ENCODE peak calls at places on chromosomes 7 and 10, in eight cellular contexts. B is heart left ventricle, U is uterus, Y is Peyer's patch, P is breast epithelium, A is adrenal gland, L is gastrocnemius medialis, S is A549. V is an unnamed sample. For H3K4me1, the result is how much of the 10 kb centered on the place peaks cover.

GRCh38 chr7:2120251-2120660 is 112.5 kb downstream of the MAD1L1 start:
- DNase-seq in B (no peak), U (no peak), Y (no peak), P (no peak), A (no peak), L (no peak), S (no peak), V (no peak)

GRCh38 chr7:110591341-110591740 is 499.6 kb upstream of the LRRN3 start:
- DNase-seq in B (no peak), U (no peak), Y (no peak), P (no peak), A (no peak), L (no peak), S (no peak), V (no peak)

GRCh38 chr7:134554417-134554966 is 5.6 kb downstream of the AKR1B15 start:
- DNase-seq in B (no peak), U (no peak), Y (no peak), P (no peak), A (no peak), L (no peak), S (no peak), V (no peak)

GRCh38 chr7:18174996-18175395 is 147.3 kb upstream of the PRPS1L1 start:
- DNase-seq in B (no peak), U (no peak), Y (peak), P (no peak), A (no peak), L (no peak), S (no peak), V (no peak)

GRCh38 chr10:82150123-82150900 is 275.3 kb downstream of the NRG3 start:
- DNase-seq in B (no peak), U (no peak), Y (no peak), P (no peak), A (peak), L (no peak), S (no peak), V (peak)

GRCh38 chr10:33139191-33139646 is 181.2 kb upstream of the ITGB1 start:
- DNase-seq in B (no peak), U (no peak), Y (no peak), P (no peak), A (no peak), L (no peak), S (no peak), V (no peak)

GRCh38 chr10:46052057-46052790 is 6.2 kb upstream of the MSMB start:
- DNase-seq in B (no peak), U (no peak), Y (no peak), P (no peak), A (no peak), L (no peak), S (no peak), V (no peak)

GRCh38 chr10:48885376-48885775 is 54.3 kb downstream of the LRRC18 start:
- DNase-seq in B (no peak), U (no peak), Y (no peak), P (no peak), A (peak), L (no peak), S (peak), V (no peak)

GRCh38 chr10:48773580-48773979 is 88.9 kb downstream of the WDFY4 start:
- DNase-seq in B (no peak), U (no peak), Y (no peak), P (no peak), A (no peak), L (no peak), S (no peak), V (peak)

GRCh38 chr7:99372275-99373085 is 2.0 kb upstream of the ARPC1B start:
- DNase-seq in B (no peak), U (no peak), Y (no peak), P (no peak), A (no peak), L (no peak), S (no peak), V (no peak)

GRCh38 chr7:99373086-99374066 is 1.2 kb upstream of the ARPC1B start:
- DNase-seq in B (no peak), U (no peak), Y (no peak), P (no peak), A (no peak), L (no peak), S (no peak), V (no peak)

GRCh38 chr7:99371376-99371920 is 3.1 kb upstream of the ARPC1B start:
- DNase-seq in B (no peak), U (no peak), Y (no peak), P (no peak), A (no peak), L (no peak), S (no peak), V (no peak)

GRCh38 chr7:99374121-99375064 is at the start of gene ARPC1B:
- DNase-seq in B (peak), U (peak), Y (peak), P (peak), A (peak), L (peak), S (peak), V (peak)

DNA sequence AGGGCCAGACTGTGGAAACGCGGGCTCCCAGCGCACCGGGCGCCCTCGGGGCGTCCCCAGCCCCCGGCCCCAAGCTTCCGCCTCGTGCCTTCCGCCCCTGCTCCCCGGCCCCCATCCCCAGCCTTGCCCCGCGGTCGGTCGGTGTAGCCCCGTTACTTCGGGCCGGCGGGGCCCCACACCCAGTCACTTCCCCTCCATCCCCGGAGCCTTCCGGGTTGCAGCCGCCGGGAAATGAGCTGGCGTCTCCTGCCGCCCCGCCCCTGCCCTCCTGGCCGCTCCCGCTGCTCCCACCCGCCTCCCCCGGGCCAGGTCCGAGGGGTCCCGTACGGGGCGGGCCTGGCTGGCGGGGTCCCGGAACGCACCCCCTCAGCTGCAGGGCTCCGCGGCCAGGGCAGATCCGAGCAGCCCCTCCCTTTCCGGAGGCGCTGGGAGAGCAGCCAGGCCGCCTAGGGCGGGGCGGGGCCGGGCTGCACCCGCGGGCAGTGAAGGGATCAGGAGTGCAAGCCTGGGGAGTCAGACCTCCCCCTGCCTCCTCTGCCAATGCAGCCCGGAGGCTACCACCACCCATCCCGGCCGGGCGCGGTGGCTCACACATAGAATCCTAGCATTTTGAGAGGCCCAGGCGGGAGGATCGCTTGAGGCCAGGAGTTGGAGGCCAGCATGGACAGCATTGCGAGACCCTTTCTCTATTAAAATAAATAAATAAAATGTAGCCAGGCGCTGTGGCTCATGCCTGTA is 709 bp downstream of the ARPC1B start:
- DNase-seq in B (peak), U (peak), Y (peak), P (peak), A (peak), L (peak), S (peak), V (peak)
- H3K4me1 ChIP-seq in B (under half), U (under half), Y (under half), P (under half), A (under half), L (under half), S (under half), V (under half)

GRCh38 chr10:99450156-99450555 is 19.7 kb upstream of the GOT1 start:
- DNase-seq in B (no peak), U (no peak), Y (no peak), P (no peak), A (no peak), L (no peak), S (no peak), V (no peak)

GRCh38 chr10:99451499-99451788 is 21.0 kb upstream of the GOT1 start:
- DNase-seq in B (no peak), U (no peak), Y (no peak), P (no peak), A (no peak), L (no peak), S (no peak), V (no peak)

GRCh38 chr10:99451981-99452380 is 21.6 kb upstream of the GOT1 start:
- DNase-seq in B (no peak), U (no peak), Y (no peak), P (no peak), A (no peak), L (no peak), S (no peak), V (no peak)

GRCh38 chr10:99450624-99451498 is 20.4 kb upstream of the GOT1 start:
- DNase-seq in B (no peak), U (no peak), Y (no peak), P (no peak), A (no peak), L (no peak), S (no peak), V (no peak)

GRCh38 chr10:99449023-99449422 is 18.6 kb upstream of the GOT1 start:
- DNase-seq in B (no peak), U (no peak), Y (no peak), P (no peak), A (no peak), L (no peak), S (no peak), V (no peak)
- H3K27ac ChIP-seq in B (no peak), U (no peak), Y (peak), P (no peak), A (no peak), L (no peak), S (no peak), V (no peak)

GRCh38 chr10:110208614-110209398 is 1.4 kb downstream of the MXI1 start:
- DNase-seq in B (no peak), U (no peak), Y (peak), P (no peak), A (peak), L (no peak), S (peak), V (no peak)

GRCh38 chr10:110211455-110211843 is 4.0 kb downstream of the MXI1 start:
- DNase-seq in B (no peak), U (no peak), Y (no peak), P (no peak), A (no peak), L (no peak), S (no peak), V (no peak)

GRCh38 chr10:110210663-110211454 is 3.5 kb downstream of the MXI1 start:
- DNase-seq in B (peak), U (peak), Y (peak), P (peak), A (peak), L (peak), S (peak), V (peak)

GRCh38 chr10:110209399-110209925 is 2.1 kb downstream of the MXI1 start:
- DNase-seq in B (peak), U (peak), Y (peak), P (peak), A (peak), L (peak), S (peak), V (peak)

GRCh38 chr10:110209926-110210662 is 2.7 kb downstream of the MXI1 start:
- DNase-seq in B (peak), U (peak), Y (peak), P (no peak), A (peak), L (peak), S (peak), V (peak)
- TF ChIP-seq POLR2A in B (peak), U (no peak), Y (no peak), P (no peak), A (no peak), L (no peak), S (no peak), V (no peak)

DNA sequence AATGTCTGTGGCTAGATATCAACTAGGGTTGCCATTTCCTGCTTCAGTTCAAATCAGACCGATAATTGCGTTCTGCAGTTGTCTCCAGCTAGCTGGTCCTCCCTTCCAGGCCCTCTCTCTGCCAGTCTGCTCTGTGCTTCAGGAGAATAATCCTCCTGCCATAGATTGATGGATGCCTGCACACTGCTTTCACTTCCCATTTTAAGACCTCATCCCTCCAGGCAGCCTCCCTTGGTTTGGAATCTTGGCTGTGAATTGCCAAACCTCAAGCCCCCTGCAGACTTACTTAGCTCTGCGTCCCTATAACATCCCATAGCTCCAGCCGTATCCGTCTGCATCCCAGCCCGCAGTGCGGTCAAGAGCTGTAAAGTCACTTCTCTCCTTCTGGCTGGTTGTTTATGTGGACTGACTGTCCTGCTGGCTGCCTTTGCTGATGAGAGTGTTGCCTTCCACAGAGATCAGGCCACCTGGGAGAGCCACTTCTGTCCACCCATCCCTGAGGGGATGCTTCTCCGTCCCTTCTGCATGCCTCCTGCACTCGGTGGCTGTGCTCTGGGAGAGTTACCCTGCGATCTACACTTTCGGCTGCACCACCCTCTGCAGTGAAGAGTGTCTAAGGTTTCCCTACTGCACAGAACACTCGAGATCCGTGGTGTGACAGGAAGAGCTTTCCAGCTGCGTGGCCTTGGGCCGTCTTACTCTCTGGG is 22.4 kb upstream of the KLF6 start:
- DNase-seq in B (no peak), U (no peak), Y (no peak), P (no peak), A (no peak), L (no peak), S (no peak), V (no peak)
- H3K4me1 ChIP-seq in B (under half), U (under half), Y (under half), P (under half), A (under half), L (half or more), S (half or more), V (under half)

GRCh38 chr7:100093925-100094486 is 5.2 kb downstream of the COPS6 start:
- DNase-seq in B (no peak), U (no peak), Y (no peak), P (no peak), A (no peak), L (no peak), S (no peak), V (no peak)
- H3K27ac ChIP-seq in B (no peak), U (no peak), Y (no peak), P (peak), A (no peak), L (peak), S (no peak), V (no peak)